ENCODE peak calls at places on chromosomes 13 and 19, in nine cellular contexts. A is lower lobe of right lung, I is AG10803, F is right atrium auricular region, C is endodermal cell, W is mucosa of descending colon, E is MCF 10A, X is cardiac muscle cell, L is upper lobe of right lung. U is an unnamed sample.

GRCh38 chr19:45152504-45153338 is 8.1 kb downstream of the NKPD1 start:
- DNase-seq in A (peak), I (peak), F (peak), C (peak), W (no peak), E (no peak), X (no peak), L (peak), U (no peak)

GRCh38 chr13:111325941-111326620 is 5.6 kb downstream of the TEX29 start:
- DNase-seq in A (no peak), I (no peak), F (no peak), C (no peak), W (no peak), E (no peak), X (no peak), L (no peak), U (no peak)

GRCh38 chr19:30074741-30075460 is 132.9 kb downstream of the URI1 start:
- DNase-seq in A (no peak), I (no peak), F (no peak), C (peak), W (peak), E (no peak), X (no peak), L (peak), U (no peak)

GRCh38 chr19:58346961-58347929 is 6.0 kb downstream of the A1BG start:
- DNase-seq in A (peak), I (peak), F (peak), C (peak), W (peak), E (peak), X (peak), L (peak), U (peak)

GRCh38 chr19:3785464-3785937 is 680 bp downstream of the MATK start:
- DNase-seq in A (no peak), I (no peak), F (no peak), C (peak), W (peak), E (no peak), X (no peak), L (no peak), U (no peak)

GRCh38 chr19:17623224-17623935 is 64.8 kb downstream of the UNC13A start:
- DNase-seq in A (peak), I (no peak), F (no peak), C (no peak), W (peak), E (no peak), X (no peak), L (no peak), U (no peak)

GRCh38 chr19:5038631-5039271 is 69.8 kb downstream of the KDM4B start:
- DNase-seq in A (no peak), I (peak), F (no peak), C (peak), W (no peak), E (no peak), X (no peak), L (no peak), U (no peak)

GRCh38 chr13:27170221-27170520 is 1.4 kb downstream of the USP12 start:
- DNase-seq in A (no peak), I (peak), F (no peak), C (no peak), W (no peak), E (peak), X (no peak), L (no peak), U (no peak)

GRCh38 chr19:31364956-31365355 is 15.7 kb upstream of the TSHZ3 start:
- DNase-seq in A (no peak), I (no peak), F (no peak), C (peak), W (no peak), E (no peak), X (no peak), L (no peak), U (no peak)

GRCh38 chr13:47865883-47866282 is 135.2 kb downstream of the SUCLA2 start:
- DNase-seq in A (no peak), I (no peak), F (no peak), C (no peak), W (no peak), E (no peak), X (no peak), L (no peak), U (no peak)

GRCh38 chr13:52159159-52159982 is at the start of gene NEK3:
- DNase-seq in A (peak), I (peak), F (peak), C (peak), W (peak), E (peak), X (peak), L (peak), U (peak)

GRCh38 chr19:55986487-55986886 is at the start of gene NLRP5:
- DNase-seq in A (no peak), I (no peak), F (no peak), C (no peak), W (no peak), E (no peak), X (no peak), L (no peak), U (no peak)

GRCh38 chr13:50358221-50358620 is 343.0 kb downstream of the KCNRG start:
- DNase-seq in A (no peak), I (no peak), F (no peak), C (no peak), W (no peak), E (no peak), X (no peak), L (no peak), U (no peak)

GRCh38 chr13:32209670-32210069 is 105.5 kb downstream of the ZAR1L start:
- DNase-seq in A (no peak), I (peak), F (no peak), C (no peak), W (no peak), E (no peak), X (peak), L (no peak), U (no peak)

GRCh38 chr13:103157034-103157433 is 90.8 kb upstream of the SLC10A2 start:
- DNase-seq in A (no peak), I (no peak), F (no peak), C (no peak), W (no peak), E (peak), X (no peak), L (no peak), U (no peak)

DNA sequence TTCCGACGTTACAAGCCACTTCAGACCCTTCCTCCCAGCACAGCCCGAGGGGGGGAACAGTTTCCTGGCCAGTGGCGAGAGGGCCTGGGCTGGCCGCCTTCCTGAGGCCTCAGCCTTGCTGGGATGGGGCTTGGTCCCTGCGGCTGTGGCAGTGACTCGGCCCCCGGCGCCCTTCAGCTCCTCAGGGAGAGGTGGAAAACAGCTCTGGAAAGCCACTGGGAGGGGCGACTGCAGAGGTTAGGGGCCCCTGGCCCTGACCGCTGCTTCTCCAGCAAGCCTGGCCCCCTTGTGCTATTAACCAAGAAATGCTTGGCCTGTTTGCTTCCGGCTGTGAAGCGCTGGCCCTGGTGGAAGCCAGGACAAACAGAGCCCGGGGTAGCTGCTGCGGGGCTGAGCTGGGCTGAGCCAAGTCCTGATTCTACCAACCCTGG is 38.8 kb downstream of the C13orf46 start:
- DNase-seq in A (no peak), I (no peak), F (no peak), C (peak), W (no peak), E (no peak), X (no peak), L (peak), U (no peak)
- TF ChIP-seq CTCF in A (no peak), I (no peak), F (no peak), C (peak), W (no peak), E (no peak), X (no peak), L (no peak), U (no peak)

GRCh38 chr19:47225746-47226425 is 5.1 kb downstream of the BBC3 start:
- DNase-seq in A (peak), I (peak), F (peak), C (peak), W (peak), E (peak), X (peak), L (peak), U (peak)
- TF ChIP-seq CTCF in A (peak), I (peak), F (peak), C (peak), W (peak), E (peak), X (peak), L (peak), U (peak)

GRCh38 chr19:49019242-49019932 is 2.5 kb upstream of the LHB start:
- DNase-seq in A (peak), I (peak), F (no peak), C (peak), W (peak), E (peak), X (peak), L (peak), U (no peak)

GRCh38 chr19:49020342-49020741 is 3.5 kb upstream of the LHB start:
- DNase-seq in A (no peak), I (no peak), F (no peak), C (peak), W (no peak), E (no peak), X (no peak), L (no peak), U (no peak)

GRCh38 chr19:49016067-49016839 is 638 bp downstream of the LHB start:
- DNase-seq in A (no peak), I (no peak), F (no peak), C (no peak), W (no peak), E (no peak), X (no peak), L (no peak), U (no peak)

GRCh38 chr19:49017041-49017665 is at the start of gene LHB:
- DNase-seq in A (no peak), I (no peak), F (no peak), C (no peak), W (no peak), E (no peak), X (no peak), L (no peak), U (no peak)

GRCh38 chr19:49017666-49018351 is 918 bp upstream of the LHB start:
- DNase-seq in A (peak), I (peak), F (no peak), C (peak), W (peak), E (no peak), X (peak), L (peak), U (peak)
- TF ChIP-seq CTCF in A (peak), I (peak), F (peak), C (peak), W (peak), E (peak), X (peak), L (peak), U (peak)

GRCh38 chr19:16135410-16136127 is 7.9 kb upstream of the HSH2D start:
- DNase-seq in A (no peak), I (no peak), F (no peak), C (no peak), W (no peak), E (no peak), X (no peak), L (no peak), U (no peak)
- TF ChIP-seq CTCF in A (no peak), I (no peak), F (no peak), C (no peak), W (no peak), E (no peak), X (no peak), L (no peak), U (no peak)

DNA sequence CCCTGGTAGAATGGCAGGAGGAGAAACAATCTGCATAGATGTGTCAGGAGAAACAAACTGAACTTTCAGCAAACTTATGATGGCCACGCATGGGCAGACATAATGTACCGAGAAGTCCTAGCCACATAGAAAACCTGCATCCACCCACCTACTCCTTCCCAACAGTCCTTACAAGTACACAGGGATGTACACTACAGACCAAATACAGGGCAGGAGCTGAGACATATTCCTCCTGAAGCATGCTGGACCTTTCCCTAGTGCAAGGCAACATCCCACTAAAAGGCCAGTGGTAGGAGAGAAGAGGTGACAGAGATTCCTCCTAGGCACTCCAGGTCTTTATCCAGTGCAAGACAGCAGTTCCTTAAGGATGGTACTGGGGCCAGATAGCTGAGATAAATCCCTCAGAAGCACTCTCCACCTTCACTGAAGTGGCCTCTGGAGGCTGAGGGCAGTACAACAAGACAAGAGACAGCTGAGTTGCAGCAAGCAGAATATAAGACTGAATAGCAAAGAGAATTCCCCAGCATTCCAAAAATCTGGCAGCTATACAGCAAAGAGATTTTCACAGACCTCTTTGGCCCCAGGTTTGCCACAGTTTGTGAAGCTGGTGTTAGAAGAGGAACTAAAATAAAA is 18.3 kb downstream of the VWA8 start:
- DNase-seq in A (no peak), I (peak), F (no peak), C (peak), W (no peak), E (peak), X (peak), L (no peak), U (no peak)
- TF ChIP-seq CTCF in A (no peak), I (peak), F (no peak), C (peak), W (no peak), E (no peak), X (peak), L (peak), U (peak)

GRCh38 chr13:66543780-66544179 is 686.4 kb downstream of the PCDH9 start:
- DNase-seq in A (no peak), I (no peak), F (no peak), C (peak), W (no peak), E (no peak), X (no peak), L (no peak), U (no peak)

GRCh38 chr13:66547685-66548084 is 682.5 kb downstream of the PCDH9 start:
- DNase-seq in A (no peak), I (no peak), F (no peak), C (no peak), W (no peak), E (no peak), X (no peak), L (no peak), U (no peak)

GRCh38 chr13:66546534-66547379 is 683.4 kb downstream of the PCDH9 start:
- DNase-seq in A (no peak), I (peak), F (no peak), C (no peak), W (no peak), E (no peak), X (no peak), L (no peak), U (no peak)
- TF ChIP-seq CTCF in A (no peak), I (no peak), F (no peak), C (no peak), W (no peak), E (no peak), X (no peak), L (no peak), U (no peak)